ENCODE peak calls at places on chromosomes 6 and 20, in nine cellular contexts. One of them, this sample, is unnamed.
A peak's percentile ranks its signal among the peaks of the same experiment; 100 is the strongest.

GRCh38 chr6:110746680-110747079 is 68.6 kb downstream of the CDK19 start:
- DNase-seq in mammary epithelial cell: no peak
- DNase-seq in mesendoderm: no peak
- DNase-seq in mesenchymal stem cell: no peak
- DNase-seq in Karpas-422: no peak
- DNase-seq in neural progenitor cell: no peak
- DNase-seq in GM23248: no peak
- DNase-seq in endothelial cell of umbilical vein: no peak
- DNase-seq in fibroblast of lung: no peak
- DNase-seq in this sample: no peak

GRCh38 chr6:37190159-37190535 is 20.2 kb downstream of the PIM1 start:
- DNase-seq in endothelial cell of umbilical vein: no peak
- DNase-seq in neural progenitor cell: no peak
- DNase-seq in mammary epithelial cell: no peak
- DNase-seq in mesenchymal stem cell: peak; percentile 56
- DNase-seq in fibroblast of lung: no peak
- DNase-seq in Karpas-422: no peak
- DNase-seq in mesendoderm: no peak
- DNase-seq in GM23248: peak; percentile 47
- DNase-seq in this sample: no peak

GRCh38 chr6:14770572-14770971 is 475.3 kb upstream of the JARID2 start:
- DNase-seq in mesendoderm: no peak
- DNase-seq in mesenchymal stem cell: peak; percentile 92
- DNase-seq in mammary epithelial cell: no peak
- DNase-seq in GM23248: no peak
- DNase-seq in neural progenitor cell: no peak
- DNase-seq in endothelial cell of umbilical vein: no peak
- DNase-seq in fibroblast of lung: peak; percentile 81
- DNase-seq in Karpas-422: no peak
- DNase-seq in this sample: no peak

GRCh38 chr6:11025911-11026635 is 18.0 kb downstream of the ELOVL2 start:
- DNase-seq in mesenchymal stem cell: peak; percentile 68
- DNase-seq in fibroblast of lung: no peak
- DNase-seq in Karpas-422: peak; percentile 71
- DNase-seq in mammary epithelial cell: no peak
- DNase-seq in neural progenitor cell: peak; percentile 45
- DNase-seq in endothelial cell of umbilical vein: no peak
- DNase-seq in mesendoderm: peak; percentile 75
- DNase-seq in GM23248: no peak
- DNase-seq in this sample: no peak

GRCh38 chr20:41738584-41739193 is 120.5 kb upstream of the CHD6 start:
- DNase-seq in Karpas-422: peak; percentile 86
- DNase-seq in endothelial cell of umbilical vein: peak; percentile 38
- DNase-seq in neural progenitor cell: peak; percentile 77
- DNase-seq in GM23248: peak; percentile 75
- DNase-seq in mesenchymal stem cell: peak; percentile 26
- DNase-seq in mammary epithelial cell: peak; percentile 11
- DNase-seq in mesendoderm: peak; percentile 68
- DNase-seq in fibroblast of lung: peak; percentile 15
- DNase-seq in this sample: peak; percentile 56

GRCh38 chr6:24740861-24741260 is 21.9 kb upstream of the C6orf62 start:
- DNase-seq in endothelial cell of umbilical vein: no peak
- DNase-seq in fibroblast of lung: peak; percentile 53
- DNase-seq in GM23248: peak; percentile 60
- DNase-seq in neural progenitor cell: no peak
- DNase-seq in mesendoderm: no peak
- DNase-seq in mammary epithelial cell: no peak
- DNase-seq in mesenchymal stem cell: no peak
- DNase-seq in Karpas-422: no peak
- DNase-seq in this sample: no peak

GRCh38 chr6:110562316-110562915 is 86.0 kb upstream of the SLC22A16 start:
- DNase-seq in fibroblast of lung: no peak
- DNase-seq in Karpas-422: no peak
- DNase-seq in GM23248: no peak
- DNase-seq in mesenchymal stem cell: no peak
- DNase-seq in mesendoderm: no peak
- DNase-seq in endothelial cell of umbilical vein: no peak
- DNase-seq in mammary epithelial cell: no peak
- DNase-seq in neural progenitor cell: no peak
- DNase-seq in this sample: no peak

GRCh38 chr6:42396720-42397119 is 55.0 kb downstream of the TRERF1 start:
- DNase-seq in neural progenitor cell: no peak
- DNase-seq in fibroblast of lung: no peak
- DNase-seq in mammary epithelial cell: no peak
- DNase-seq in Karpas-422: peak; percentile 84
- DNase-seq in mesendoderm: no peak
- DNase-seq in mesenchymal stem cell: no peak
- DNase-seq in endothelial cell of umbilical vein: no peak
- DNase-seq in GM23248: no peak
- DNase-seq in this sample: no peak

GRCh38 chr6:89818977-89819335 is 638 bp downstream of the MDN1 start:
- DNase-seq in neural progenitor cell: peak; percentile 55
- DNase-seq in mesenchymal stem cell: peak; percentile 53
- DNase-seq in mammary epithelial cell: peak; percentile 60
- DNase-seq in GM23248: peak; percentile 56
- DNase-seq in Karpas-422: peak; percentile 79
- DNase-seq in endothelial cell of umbilical vein: peak; percentile 60
- DNase-seq in fibroblast of lung: peak; percentile 49
- DNase-seq in mesendoderm: peak; percentile 69
- DNase-seq in this sample: no peak

GRCh38 chr20:19761853-19762252 is 3.8 kb downstream of the RIN2 start:
- DNase-seq in mammary epithelial cell: no peak
- DNase-seq in neural progenitor cell: no peak
- DNase-seq in fibroblast of lung: no peak
- DNase-seq in GM23248: no peak
- DNase-seq in mesendoderm: no peak
- DNase-seq in endothelial cell of umbilical vein: no peak
- DNase-seq in Karpas-422: peak; percentile 92
- DNase-seq in mesenchymal stem cell: no peak
- DNase-seq in this sample: no peak

GRCh38 chr6:2542858-2543218 is 207.9 kb downstream of the MYLK4 start:
- DNase-seq in neural progenitor cell: no peak
- DNase-seq in fibroblast of lung: peak; percentile 96
- DNase-seq in mesenchymal stem cell: peak; percentile 45
- DNase-seq in Karpas-422: no peak
- DNase-seq in endothelial cell of umbilical vein: no peak
- DNase-seq in GM23248: peak; percentile 30
- DNase-seq in mammary epithelial cell: peak; percentile 94
- DNase-seq in mesendoderm: peak; percentile 8
- DNase-seq in this sample: no peak

GRCh38 chr6:2072450-2072849 is 173.0 kb downstream of the GMDS start:
- DNase-seq in mammary epithelial cell: no peak
- DNase-seq in fibroblast of lung: peak; percentile 5
- DNase-seq in neural progenitor cell: no peak
- DNase-seq in GM23248: peak; percentile 28
- DNase-seq in endothelial cell of umbilical vein: no peak
- DNase-seq in mesendoderm: no peak
- DNase-seq in mesenchymal stem cell: no peak
- DNase-seq in Karpas-422: no peak
- DNase-seq in this sample: no peak

GRCh38 chr6:70363741-70364493 is 49.4 kb upstream of the FAM135A start:
- DNase-seq in mesendoderm: no peak
- DNase-seq in neural progenitor cell: no peak
- DNase-seq in endothelial cell of umbilical vein: no peak
- DNase-seq in mesenchymal stem cell: no peak
- DNase-seq in mammary epithelial cell: no peak
- DNase-seq in Karpas-422: no peak
- DNase-seq in fibroblast of lung: no peak
- DNase-seq in GM23248: no peak
- DNase-seq in this sample: no peak

GRCh38 chr20:10594286-10594868 is 79.4 kb downstream of the JAG1 start:
- DNase-seq in neural progenitor cell: no peak
- DNase-seq in GM23248: no peak
- DNase-seq in endothelial cell of umbilical vein: no peak
- DNase-seq in Karpas-422: no peak
- DNase-seq in mammary epithelial cell: peak; percentile 94
- DNase-seq in fibroblast of lung: peak; percentile 34
- DNase-seq in mesendoderm: no peak
- DNase-seq in mesenchymal stem cell: no peak
- DNase-seq in this sample: no peak

GRCh38 chr6:113047932-113048331 is 700.8 kb downstream of the RFPL4B start:
- DNase-seq in neural progenitor cell: no peak
- DNase-seq in mesendoderm: no peak
- DNase-seq in mesenchymal stem cell: no peak
- DNase-seq in fibroblast of lung: peak; percentile 70
- DNase-seq in endothelial cell of umbilical vein: no peak
- DNase-seq in GM23248: peak; percentile 58
- DNase-seq in mammary epithelial cell: no peak
- DNase-seq in Karpas-422: no peak
- DNase-seq in this sample: no peak

GRCh38 chr6:68238097-68238597 is 396.9 kb upstream of the ADGRB3 start:
- DNase-seq in GM23248: no peak
- DNase-seq in fibroblast of lung: peak; percentile 81
- DNase-seq in endothelial cell of umbilical vein: no peak
- DNase-seq in mammary epithelial cell: no peak
- DNase-seq in neural progenitor cell: no peak
- DNase-seq in mesendoderm: peak; percentile 25
- DNase-seq in mesenchymal stem cell: peak; percentile 62
- DNase-seq in Karpas-422: peak; percentile 41
- DNase-seq in this sample: no peak

GRCh38 chr6:165820934-165821333 is 157.9 kb upstream of the PDE10A start:
- DNase-seq in GM23248: no peak
- DNase-seq in mammary epithelial cell: no peak
- DNase-seq in fibroblast of lung: no peak
- DNase-seq in endothelial cell of umbilical vein: no peak
- DNase-seq in Karpas-422: no peak
- DNase-seq in neural progenitor cell: no peak
- DNase-seq in mesenchymal stem cell: no peak
- DNase-seq in mesendoderm: no peak
- DNase-seq in this sample: no peak

GRCh38 chr6:165817771-165818170 is 154.7 kb upstream of the PDE10A start:
- DNase-seq in mammary epithelial cell: no peak
- DNase-seq in Karpas-422: no peak
- DNase-seq in endothelial cell of umbilical vein: no peak
- DNase-seq in mesendoderm: no peak
- DNase-seq in GM23248: no peak
- DNase-seq in fibroblast of lung: no peak
- DNase-seq in mesenchymal stem cell: no peak
- DNase-seq in neural progenitor cell: peak; percentile 2
- DNase-seq in this sample: no peak

GRCh38 chr6:165818200-165818599 is 155.2 kb upstream of the PDE10A start:
- DNase-seq in endothelial cell of umbilical vein: no peak
- DNase-seq in GM23248: no peak
- DNase-seq in fibroblast of lung: no peak
- DNase-seq in mammary epithelial cell: no peak
- DNase-seq in neural progenitor cell: peak; percentile 46
- DNase-seq in mesendoderm: no peak
- DNase-seq in mesenchymal stem cell: no peak
- DNase-seq in Karpas-422: no peak
- DNase-seq in this sample: no peak

GRCh38 chr6:165820407-165820806 is 157.4 kb upstream of the PDE10A start:
- DNase-seq in Karpas-422: no peak
- DNase-seq in GM23248: no peak
- DNase-seq in neural progenitor cell: no peak
- DNase-seq in mammary epithelial cell: no peak
- DNase-seq in mesendoderm: peak; percentile 68
- DNase-seq in fibroblast of lung: no peak
- DNase-seq in mesenchymal stem cell: no peak
- DNase-seq in endothelial cell of umbilical vein: no peak
- DNase-seq in this sample: no peak

GRCh38 chr6:165819394-165819793 is 156.4 kb upstream of the PDE10A start:
- DNase-seq in Karpas-422: no peak
- DNase-seq in mammary epithelial cell: no peak
- DNase-seq in endothelial cell of umbilical vein: no peak
- DNase-seq in fibroblast of lung: no peak
- DNase-seq in mesendoderm: peak; percentile 31
- DNase-seq in GM23248: no peak
- DNase-seq in neural progenitor cell: peak; percentile 41
- DNase-seq in mesenchymal stem cell: no peak
- DNase-seq in this sample: no peak
- H3K36me3 ChIP-seq in Karpas-422: no peaks in the 10 kb centered on the region
- H3K36me3 ChIP-seq in mammary epithelial cell: no peaks in the 10 kb centered on the region
- H3K36me3 ChIP-seq in endothelial cell of umbilical vein: no peaks in the 10 kb centered on the region
- H3K36me3 ChIP-seq in fibroblast of lung: no peaks in the 10 kb centered on the region
- H3K36me3 ChIP-seq in mesendoderm: no peaks in the 10 kb centered on the region
- H3K36me3 ChIP-seq in GM23248: no peaks in the 10 kb centered on the region
- H3K36me3 ChIP-seq in neural progenitor cell: no peaks in the 10 kb centered on the region
- H3K36me3 ChIP-seq in mesenchymal stem cell: no peaks in the 10 kb centered on the region
- H3K36me3 ChIP-seq in this sample: no peaks in the 10 kb centered on the region

GRCh38 chr20:35497780-35498189 is 31.7 kb downstream of the C20orf173 start:
- DNase-seq in mammary epithelial cell: no peak
- DNase-seq in endothelial cell of umbilical vein: no peak
- DNase-seq in fibroblast of lung: no peak
- DNase-seq in GM23248: no peak
- DNase-seq in mesenchymal stem cell: no peak
- DNase-seq in neural progenitor cell: no peak
- DNase-seq in mesendoderm: no peak
- DNase-seq in Karpas-422: no peak
- DNase-seq in this sample: no peak
- H3K4me3 ChIP-seq in mammary epithelial cell: no peak overlapping the region
- H3K4me3 ChIP-seq in endothelial cell of umbilical vein: no peak overlapping the region
- H3K4me3 ChIP-seq in fibroblast of lung: no peak overlapping the region
- H3K4me3 ChIP-seq in GM23248: no peak overlapping the region
- H3K4me3 ChIP-seq in mesenchymal stem cell: no peak overlapping the region
- H3K4me3 ChIP-seq in neural progenitor cell: no peak overlapping the region
- H3K4me3 ChIP-seq in mesendoderm: no peak overlapping the region
- H3K4me3 ChIP-seq in Karpas-422: no peak overlapping the region
- H3K4me3 ChIP-seq in this sample: no peak overlapping the region

DNA sequence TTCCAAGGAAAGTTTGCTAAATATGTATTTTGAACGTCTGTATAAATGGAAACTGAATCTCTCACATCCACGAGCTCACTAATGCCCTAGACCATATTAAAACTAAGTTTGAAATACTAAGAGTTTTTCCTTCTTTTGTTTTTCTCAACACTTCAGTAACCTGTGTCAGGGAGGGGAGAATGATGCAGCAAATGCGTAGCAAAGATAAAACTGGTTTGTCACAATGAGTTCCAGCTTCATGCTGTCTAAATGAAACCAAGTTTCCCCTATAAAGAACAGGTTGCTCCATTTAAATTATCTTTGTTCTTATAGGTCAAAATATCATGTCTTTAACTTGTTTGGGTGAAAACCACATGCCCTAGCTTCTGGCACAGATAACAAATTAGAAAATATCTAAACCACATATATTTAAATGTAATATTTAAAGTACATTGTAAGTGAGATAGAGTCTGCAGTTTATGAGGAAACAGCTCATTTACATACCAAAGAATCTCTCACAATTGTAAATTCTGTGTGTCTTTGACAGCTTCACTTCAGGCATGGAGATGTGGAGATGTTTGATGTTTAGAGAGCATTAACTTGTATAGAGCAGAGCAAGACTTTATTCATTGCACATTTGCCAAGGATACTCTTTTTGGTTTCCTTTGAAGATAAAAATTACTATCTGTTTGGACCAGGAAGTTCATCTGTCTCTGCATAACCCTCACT is 7.4 kb downstream of the TRDN start:
- DNase-seq in fibroblast of lung: no peak
- DNase-seq in endothelial cell of umbilical vein: no peak
- DNase-seq in GM23248: no peak
- DNase-seq in mesendoderm: no peak
- DNase-seq in neural progenitor cell: no peak
- DNase-seq in Karpas-422: no peak
- DNase-seq in mesenchymal stem cell: no peak
- DNase-seq in mammary epithelial cell: no peak
- DNase-seq in this sample: no peak
- H3K9ac ChIP-seq in fibroblast of lung: no peak overlapping the region
- H3K9ac ChIP-seq in endothelial cell of umbilical vein: no peak overlapping the region
- H3K9ac ChIP-seq in GM23248: no peak overlapping the region
- H3K9ac ChIP-seq in mesendoderm: no peak overlapping the region
- H3K9ac ChIP-seq in neural progenitor cell: no peak overlapping the region
- H3K9ac ChIP-seq in Karpas-422: no peak overlapping the region
- H3K9ac ChIP-seq in mesenchymal stem cell: no peak overlapping the region
- H3K9ac ChIP-seq in mammary epithelial cell: no peak overlapping the region
- H3K9ac ChIP-seq in this sample: no peak overlapping the region

GRCh38 chr20:50129662-50130345 is 16.9 kb upstream of the UBE2V1 start:
- DNase-seq in neural progenitor cell: no peak
- DNase-seq in mammary epithelial cell: no peak
- DNase-seq in mesenchymal stem cell: no peak
- DNase-seq in GM23248: peak; percentile 46
- DNase-seq in endothelial cell of umbilical vein: no peak
- DNase-seq in fibroblast of lung: no peak
- DNase-seq in mesendoderm: peak; percentile 65
- DNase-seq in Karpas-422: peak; percentile 49
- DNase-seq in this sample: no peak
- H3K36me3 ChIP-seq in neural progenitor cell: no peaks in the 10 kb centered on the region
- H3K36me3 ChIP-seq in mammary epithelial cell: peaks cover 37% of the 10 kb centered on the region
- H3K36me3 ChIP-seq in mesenchymal stem cell: peaks cover 75% of the 10 kb centered on the region
- H3K36me3 ChIP-seq in GM23248: peaks cover 24% of the 10 kb centered on the region
- H3K36me3 ChIP-seq in endothelial cell of umbilical vein: peaks cover 27% of the 10 kb centered on the region
- H3K36me3 ChIP-seq in fibroblast of lung: peaks cover 35% of the 10 kb centered on the region
- H3K36me3 ChIP-seq in mesendoderm: peaks cover 21% of the 10 kb centered on the region
- H3K36me3 ChIP-seq in Karpas-422: peaks cover 10% of the 10 kb centered on the region
- H3K36me3 ChIP-seq in this sample: peaks cover 86% of the 10 kb centered on the region